ENCODE peak calls at places on chromosomes 4 and X, in five cellular contexts. R is K562, I is H1, F is HepG2, E is GM12878. Q is an unnamed sample.
A peak's percentile ranks its signal among the peaks of the same experiment; 100 is the strongest.

GRCh38 chrX:115679460-115679859 is 118.5 kb downstream of the PLS3 start:
- DNase-seq in R (peak; percentile 5), I (no peak), F (peak; percentile 5), E (no peak), Q (peak; percentile 7)

GRCh38 chrX:17242470-17242869 is 132.5 kb upstream of the NHS start:
- DNase-seq in I (peak; percentile 45), R (peak; percentile 33), F (peak; percentile 10), E (no peak), Q (peak; percentile 34)

GRCh38 chr4:117771647-117772337 is 262.5 kb upstream of the NDST3 start:
- DNase-seq in I (no peak), R (no peak), F (no peak), E (no peak), Q (peak; percentile 7)

GRCh38 chr4:53459548-53459947 is 82.1 kb downstream of the FIP1L1 start:
- DNase-seq in F (peak; percentile 80), R (no peak), E (no peak), I (no peak), Q (no peak)

GRCh38 chrX:11423362-11423818 is 130.2 kb downstream of the AMELX start:
- DNase-seq in I (no peak), R (peak; percentile 34), F (no peak), E (peak; percentile 17), Q (no peak)

GRCh38 chr4:176123710-176124407 is 58.2 kb downstream of the WDR17 start:
- DNase-seq in I (no peak), R (peak; percentile 5), E (peak; percentile 51), F (peak; percentile 24), Q (peak; percentile 26)

GRCh38 chr4:101277661-101278060 is 69.7 kb downstream of the PPP3CA start:
- DNase-seq in R (no peak), I (no peak), F (no peak), E (no peak), Q (no peak)

GRCh38 chrX:82648062-82648461 is 860.0 kb upstream of the POU3F4 start:
- DNase-seq in I (no peak), F (no peak), E (no peak), R (no peak), Q (no peak)

GRCh38 chr4:54930226-54930625 is 195.2 kb downstream of the KDR start:
- DNase-seq in R (no peak), E (no peak), F (no peak), I (no peak), Q (no peak)

GRCh38 chrX:47133493-47133892 is 11.0 kb downstream of the NDUFB11 start:
- DNase-seq in E (no peak), F (no peak), I (no peak), R (no peak), Q (no peak)

GRCh38 chr4:78480286-78480685 is 71.3 kb upstream of the ANXA3 start:
- DNase-seq in R (no peak), F (no peak), E (no peak), I (no peak), Q (no peak)
- TF ChIP-seq ZNF274 in R (no peak), F (no peak), E (no peak), I (no peak), Q (no peak)

GRCh38 chrX:8684201-8684600 is 47.7 kb downstream of the ANOS1 start:
- DNase-seq in R (no peak), E (no peak), F (no peak), I (no peak), Q (no peak)
- TF ChIP-seq SRF in R (no peak), E (no peak), F (no peak), I (no peak), Q (no peak)

GRCh38 chr4:38641796-38642195 is 22.2 kb upstream of the KLF3 start:
- DNase-seq in R (no peak), I (no peak), E (no peak), F (no peak), Q (no peak)

GRCh38 chr4:38644201-38644600 is 19.8 kb upstream of the KLF3 start:
- DNase-seq in E (no peak), I (no peak), F (no peak), R (no peak), Q (no peak)

GRCh38 chr4:38650133-38650532 is 13.9 kb upstream of the KLF3 start:
- DNase-seq in E (no peak), F (no peak), I (no peak), R (no peak), Q (no peak)

DNA sequence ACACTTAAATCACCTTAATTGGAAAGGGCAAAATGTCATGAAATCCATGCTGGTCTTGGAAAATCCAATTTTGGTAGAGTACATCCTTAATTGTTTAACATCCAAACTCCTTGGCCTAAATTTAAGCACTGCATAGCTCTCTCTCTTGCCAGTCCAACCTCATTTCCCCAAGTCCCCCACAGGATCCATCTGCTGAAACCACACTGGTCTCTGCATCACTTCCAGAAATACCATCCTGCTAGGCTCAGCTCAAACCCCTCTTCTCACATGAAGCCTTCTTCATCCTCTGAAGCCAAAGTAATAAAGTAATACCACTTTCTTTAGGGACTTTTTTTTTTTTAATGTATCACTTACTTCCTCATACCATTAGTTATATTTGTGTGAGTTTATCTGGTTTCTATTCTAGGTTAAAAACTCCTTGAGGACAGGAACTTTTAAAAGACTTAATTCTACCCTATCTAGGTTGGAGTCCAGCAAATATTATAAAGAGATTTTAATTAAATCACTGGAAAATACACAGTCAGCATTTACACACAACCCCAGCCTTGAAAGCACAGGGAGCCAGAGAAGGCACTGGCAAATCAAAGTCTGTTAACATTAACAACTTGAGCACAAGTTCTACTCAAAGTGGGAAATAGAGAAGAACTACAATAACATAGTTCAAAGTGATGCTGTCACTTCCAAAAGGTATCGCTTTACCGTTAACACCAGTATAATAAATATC is 16.7 kb upstream of the KLF3 start:
- DNase-seq in R (no peak), I (no peak), F (no peak), E (no peak), Q (no peak)
- TF ChIP-seq ZNF274 in R (no peak), I (no peak), F (no peak), E (no peak), Q (no peak)

GRCh38 chr4:85747871-85748491 is 273.0 kb downstream of the ARHGAP24 start:
- DNase-seq in I (no peak), E (no peak), F (peak; percentile 53), R (peak; percentile 40), Q (peak; percentile 73)
- TF ChIP-seq SRF in I (no peak), E (no peak), F (no peak), R (no peak), Q (no peak)

GRCh38 chrX:72097081-72097480 is 34.6 kb downstream of the RTL5 start:
- DNase-seq in F (no peak), R (no peak), I (no peak), E (no peak), Q (no peak)

GRCh38 chrX:72100051-72100755 is 31.5 kb downstream of the RTL5 start:
- DNase-seq in R (no peak), I (no peak), E (no peak), F (no peak), Q (no peak)

GRCh38 chrX:72095370-72095769 is 36.3 kb downstream of the RTL5 start:
- DNase-seq in E (no peak), R (no peak), F (no peak), I (no peak), Q (no peak)

GRCh38 chrX:72100824-72101351 is 30.8 kb downstream of the RTL5 start:
- DNase-seq in I (no peak), F (no peak), E (peak; percentile 70), R (no peak), Q (no peak)

GRCh38 chrX:72094894-72095293 is 36.8 kb downstream of the RTL5 start:
- DNase-seq in F (no peak), I (no peak), E (no peak), R (peak; percentile 24), Q (no peak)
- TF ChIP-seq ZNF274 in F (no peak), I (no peak), E (no peak), R (no peak), Q (no peak)

GRCh38 chrX:150348365-150348764 is 14.8 kb upstream of the MAMLD1 start:
- DNase-seq in I (peak; percentile 53), F (no peak), E (no peak), R (no peak), Q (no peak)
- TF ChIP-seq SRF in I (no peak), F (no peak), E (no peak), R (no peak), Q (no peak)

GRCh38 chr4:81623434-81623833 is 151.7 kb upstream of the RASGEF1B start:
- DNase-seq in R (no peak), F (no peak), I (no peak), E (no peak), Q (no peak)

GRCh38 chr4:81622474-81623198 is 150.9 kb upstream of the RASGEF1B start:
- DNase-seq in E (no peak), I (no peak), R (no peak), F (peak; percentile 44), Q (no peak)

GRCh38 chr4:81621490-81621889 is 149.8 kb upstream of the RASGEF1B start:
- DNase-seq in I (no peak), F (no peak), R (no peak), E (no peak), Q (no peak)

GRCh38 chr4:81620442-81620841 is 148.7 kb upstream of the RASGEF1B start:
- DNase-seq in F (no peak), R (no peak), I (no peak), E (no peak), Q (no peak)

GRCh38 chr4:81622028-81622427 is 150.3 kb upstream of the RASGEF1B start:
- DNase-seq in R (no peak), I (no peak), F (no peak), E (no peak), Q (no peak)
- TF ChIP-seq ZNF274 in R (no peak), I (no peak), F (no peak), E (no peak), Q (no peak)

DNA sequence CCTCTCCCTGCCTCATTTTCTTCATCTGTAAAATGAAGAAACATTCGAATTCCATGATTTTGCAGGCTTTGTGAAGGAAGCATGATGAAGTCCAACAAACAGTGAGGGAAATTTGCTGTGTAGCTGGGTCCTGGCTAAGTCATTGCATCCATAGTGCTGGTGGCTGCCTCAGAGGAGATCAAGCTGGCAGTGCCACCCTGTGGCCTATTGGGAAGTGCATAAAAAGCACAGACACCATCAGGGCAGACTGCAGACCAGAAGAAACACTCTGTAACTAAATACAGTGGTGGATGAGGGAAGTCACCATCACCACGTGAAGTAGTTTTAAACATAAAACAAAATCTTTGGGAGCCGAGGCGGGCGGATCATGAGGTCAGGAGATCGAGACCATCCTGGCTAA is 40.7 kb upstream of the DDX3X start:
- DNase-seq in E (no peak), I (peak; percentile 46), F (peak; percentile 11), R (no peak), Q (peak; percentile 6)
- TF ChIP-seq SRF in E (no peak), I (no peak), F (no peak), R (no peak), Q (no peak)

GRCh38 chr4:7067147-7067522 is 729 bp downstream of the GRPEL1 start:
- DNase-seq in F (peak; percentile 40), I (no peak), E (no peak), R (no peak), Q (no peak)
- TF ChIP-seq ZNF274 in F (no peak), I (no peak), E (no peak), R (no peak), Q (no peak)